ENCODE peak calls at places on chromosome 5, in eight cellular contexts. One of them, this sample, is unnamed.

GRCh38 chr5:6785161-6785860 is 72.1 kb downstream of the TENT4A start:
- DNase-seq in SK-N-SH: no peak
- DNase-seq in GM20000: no peak
- DNase-seq in nephron progenitor cell: no peak
- DNase-seq in cardiac muscle cell: no peak
- DNase-seq in WTC11: no peak
- DNase-seq in WERI-Rb-1: no peak
- DNase-seq in keratinocyte: no peak
- DNase-seq in this sample: no peak

GRCh38 chr5:141805874-141806273 is 72.3 kb downstream of the PCDH1 start:
- DNase-seq in SK-N-SH: no peak
- DNase-seq in GM20000: no peak
- DNase-seq in WERI-Rb-1: no peak
- DNase-seq in cardiac muscle cell: no peak
- DNase-seq in keratinocyte: no peak
- DNase-seq in nephron progenitor cell: no peak
- DNase-seq in WTC11: no peak
- DNase-seq in this sample: no peak

GRCh38 chr5:136200761-136201160 is 7.8 kb upstream of the SMIM32 start:
- DNase-seq in nephron progenitor cell: no peak
- DNase-seq in GM20000: no peak
- DNase-seq in SK-N-SH: peak
- DNase-seq in cardiac muscle cell: no peak
- DNase-seq in keratinocyte: no peak
- DNase-seq in WTC11: no peak
- DNase-seq in WERI-Rb-1: no peak
- DNase-seq in this sample: no peak

GRCh38 chr5:173354645-173355044 is 26.4 kb upstream of the STC2 start:
- DNase-seq in WTC11: no peak
- DNase-seq in keratinocyte: no peak
- DNase-seq in cardiac muscle cell: no peak
- DNase-seq in WERI-Rb-1: no peak
- DNase-seq in nephron progenitor cell: no peak
- DNase-seq in GM20000: no peak
- DNase-seq in SK-N-SH: no peak
- DNase-seq in this sample: no peak

GRCh38 chr5:114377050-114377844 is 15.4 kb downstream of the KCNN2 start:
- DNase-seq in GM20000: no peak
- DNase-seq in WTC11: no peak
- DNase-seq in SK-N-SH: no peak
- DNase-seq in WERI-Rb-1: no peak
- DNase-seq in nephron progenitor cell: no peak
- DNase-seq in cardiac muscle cell: no peak
- DNase-seq in keratinocyte: no peak
- DNase-seq in this sample: no peak

GRCh38 chr5:115602585-115603125 is 376 bp upstream of the TICAM2 start:
- DNase-seq in SK-N-SH: no peak
- DNase-seq in WERI-Rb-1: peak
- DNase-seq in keratinocyte: no peak
- DNase-seq in nephron progenitor cell: no peak
- DNase-seq in GM20000: no peak
- DNase-seq in WTC11: no peak
- DNase-seq in cardiac muscle cell: no peak
- DNase-seq in this sample: no peak

GRCh38 chr5:54959673-54960418 is 25.5 kb downstream of the ESM1 start:
- DNase-seq in nephron progenitor cell: peak
- DNase-seq in SK-N-SH: no peak
- DNase-seq in cardiac muscle cell: peak
- DNase-seq in WERI-Rb-1: peak
- DNase-seq in WTC11: peak
- DNase-seq in keratinocyte: no peak
- DNase-seq in GM20000: peak
- DNase-seq in this sample: peak

GRCh38 chr5:118042076-118042475 is 946.3 kb downstream of the DTWD2 start:
- DNase-seq in keratinocyte: no peak
- DNase-seq in WTC11: no peak
- DNase-seq in GM20000: no peak
- DNase-seq in WERI-Rb-1: no peak
- DNase-seq in nephron progenitor cell: no peak
- DNase-seq in SK-N-SH: peak
- DNase-seq in cardiac muscle cell: no peak
- DNase-seq in this sample: no peak

GRCh38 chr5:158814521-158814920 is 285.2 kb downstream of the EBF1 start:
- DNase-seq in SK-N-SH: no peak
- DNase-seq in GM20000: no peak
- DNase-seq in nephron progenitor cell: no peak
- DNase-seq in cardiac muscle cell: no peak
- DNase-seq in keratinocyte: no peak
- DNase-seq in WERI-Rb-1: no peak
- DNase-seq in WTC11: no peak
- DNase-seq in this sample: no peak

GRCh38 chr5:170284231-170284630 is 13.3 kb downstream of the LCP2 start:
- DNase-seq in SK-N-SH: no peak
- DNase-seq in WTC11: no peak
- DNase-seq in cardiac muscle cell: no peak
- DNase-seq in keratinocyte: no peak
- DNase-seq in GM20000: no peak
- DNase-seq in nephron progenitor cell: no peak
- DNase-seq in WERI-Rb-1: no peak
- DNase-seq in this sample: no peak

GRCh38 chr5:96687812-96688453 is 25.8 kb downstream of the CAST start:
- DNase-seq in GM20000: peak
- DNase-seq in keratinocyte: no peak
- DNase-seq in WTC11: no peak
- DNase-seq in nephron progenitor cell: no peak
- DNase-seq in WERI-Rb-1: no peak
- DNase-seq in cardiac muscle cell: peak
- DNase-seq in SK-N-SH: peak
- DNase-seq in this sample: no peak

GRCh38 chr5:180052211-180052818 is 19.2 kb downstream of the RNF130 start:
- DNase-seq in cardiac muscle cell: no peak
- DNase-seq in WERI-Rb-1: no peak
- DNase-seq in keratinocyte: no peak
- DNase-seq in WTC11: no peak
- DNase-seq in GM20000: no peak
- DNase-seq in nephron progenitor cell: no peak
- DNase-seq in SK-N-SH: no peak
- DNase-seq in this sample: no peak

GRCh38 chr5:178790371-178790770 is 59.9 kb upstream of the ZNF354A start:
- DNase-seq in keratinocyte: no peak
- DNase-seq in WTC11: no peak
- DNase-seq in nephron progenitor cell: no peak
- DNase-seq in cardiac muscle cell: no peak
- DNase-seq in SK-N-SH: no peak
- DNase-seq in WERI-Rb-1: no peak
- DNase-seq in GM20000: no peak
- DNase-seq in this sample: no peak

GRCh38 chr5:79961731-79962579 is 29.1 kb downstream of the MTX3 start:
- DNase-seq in nephron progenitor cell: peak
- DNase-seq in WTC11: no peak
- DNase-seq in keratinocyte: no peak
- DNase-seq in cardiac muscle cell: no peak
- DNase-seq in SK-N-SH: peak
- DNase-seq in WERI-Rb-1: no peak
- DNase-seq in GM20000: no peak
- DNase-seq in this sample: no peak

GRCh38 chr5:138986186-138986775 is 111.1 kb upstream of the LRRTM2 start:
- DNase-seq in nephron progenitor cell: no peak
- DNase-seq in WTC11: no peak
- DNase-seq in SK-N-SH: peak
- DNase-seq in WERI-Rb-1: peak
- DNase-seq in keratinocyte: no peak
- DNase-seq in cardiac muscle cell: no peak
- DNase-seq in GM20000: no peak
- DNase-seq in this sample: no peak

GRCh38 chr5:76715734-76716455 is at the start of gene F2R:
- DNase-seq in WTC11: peak
- DNase-seq in GM20000: peak
- DNase-seq in WERI-Rb-1: peak
- DNase-seq in cardiac muscle cell: peak
- DNase-seq in keratinocyte: no peak
- DNase-seq in nephron progenitor cell: peak
- DNase-seq in SK-N-SH: peak
- DNase-seq in this sample: peak

GRCh38 chr5:68332546-68332945 is 117.0 kb downstream of the PIK3R1 start:
- DNase-seq in keratinocyte: no peak
- DNase-seq in GM20000: no peak
- DNase-seq in WTC11: no peak
- DNase-seq in nephron progenitor cell: no peak
- DNase-seq in SK-N-SH: no peak
- DNase-seq in cardiac muscle cell: no peak
- DNase-seq in WERI-Rb-1: no peak
- DNase-seq in this sample: no peak

GRCh38 chr5:40483316-40483715 is 196.4 kb upstream of the PTGER4 start:
- DNase-seq in cardiac muscle cell: no peak
- DNase-seq in WERI-Rb-1: no peak
- DNase-seq in SK-N-SH: no peak
- DNase-seq in GM20000: no peak
- DNase-seq in nephron progenitor cell: no peak
- DNase-seq in WTC11: no peak
- DNase-seq in keratinocyte: no peak
- DNase-seq in this sample: no peak

GRCh38 chr5:43041669-43042175 is 1.6 kb upstream of the ANXA2R start:
- DNase-seq in cardiac muscle cell: peak
- DNase-seq in WTC11: peak
- DNase-seq in keratinocyte: no peak
- DNase-seq in nephron progenitor cell: peak
- DNase-seq in SK-N-SH: no peak
- DNase-seq in GM20000: no peak
- DNase-seq in WERI-Rb-1: no peak
- DNase-seq in this sample: peak

GRCh38 chr5:175688352-175689146 is 30.7 kb downstream of the HRH2 start:
- DNase-seq in nephron progenitor cell: no peak
- DNase-seq in SK-N-SH: no peak
- DNase-seq in WTC11: no peak
- DNase-seq in keratinocyte: no peak
- DNase-seq in cardiac muscle cell: no peak
- DNase-seq in WERI-Rb-1: no peak
- DNase-seq in GM20000: no peak
- DNase-seq in this sample: no peak

GRCh38 chr5:178116406-178116885 is 3.1 kb downstream of the N4BP3 start:
- DNase-seq in WTC11: no peak
- DNase-seq in GM20000: peak
- DNase-seq in nephron progenitor cell: no peak
- DNase-seq in keratinocyte: no peak
- DNase-seq in WERI-Rb-1: no peak
- DNase-seq in cardiac muscle cell: peak
- DNase-seq in SK-N-SH: peak
- DNase-seq in this sample: no peak

GRCh38 chr5:33423018-33423630 is 17.6 kb upstream of the TARS1 start:
- DNase-seq in SK-N-SH: no peak
- DNase-seq in WTC11: no peak
- DNase-seq in keratinocyte: no peak
- DNase-seq in nephron progenitor cell: no peak
- DNase-seq in WERI-Rb-1: no peak
- DNase-seq in cardiac muscle cell: peak
- DNase-seq in GM20000: no peak
- DNase-seq in this sample: no peak
- TF ChIP-seq CTCF in SK-N-SH: peak
- TF ChIP-seq CTCF in WTC11: peak
- TF ChIP-seq CTCF in keratinocyte: no peak
- TF ChIP-seq CTCF in nephron progenitor cell: peak
- TF ChIP-seq CTCF in WERI-Rb-1: peak
- TF ChIP-seq CTCF in cardiac muscle cell: peak
- TF ChIP-seq CTCF in GM20000: no peak
- TF ChIP-seq CTCF in this sample: peak

DNA sequence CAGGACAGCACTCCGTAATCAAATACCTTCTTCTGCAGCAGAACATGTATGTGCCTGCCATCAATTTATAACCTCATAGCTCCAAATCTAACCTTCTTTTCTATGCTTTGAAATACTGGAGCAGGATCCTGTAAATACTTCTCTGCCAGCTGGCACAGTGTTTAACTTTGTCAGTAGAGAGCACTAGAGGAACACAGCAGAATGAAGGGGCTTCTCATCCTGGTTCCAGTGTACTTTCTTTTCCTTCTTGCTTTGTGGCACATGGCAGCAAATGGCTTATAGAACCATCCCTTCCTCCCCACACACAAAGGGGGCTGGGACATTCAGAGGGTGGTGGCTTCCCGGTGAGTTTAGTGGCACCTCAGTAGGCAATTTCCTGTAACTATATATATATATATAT is 3.8 kb upstream of the FBXW11 start:
- DNase-seq in GM20000: no peak
- DNase-seq in WTC11: no peak
- DNase-seq in cardiac muscle cell: peak
- DNase-seq in WERI-Rb-1: peak
- DNase-seq in keratinocyte: no peak
- DNase-seq in SK-N-SH: no peak
- DNase-seq in nephron progenitor cell: no peak
- DNase-seq in this sample: no peak
- TF ChIP-seq CTCF in GM20000: no peak
- TF ChIP-seq CTCF in WTC11: no peak
- TF ChIP-seq CTCF in cardiac muscle cell: peak
- TF ChIP-seq CTCF in WERI-Rb-1: peak
- TF ChIP-seq CTCF in keratinocyte: peak
- TF ChIP-seq CTCF in SK-N-SH: peak
- TF ChIP-seq CTCF in nephron progenitor cell: no peak
- TF ChIP-seq CTCF in this sample: no peak

GRCh38 chr5:8585230-8586018 is 716.5 kb downstream of the MTRR start:
- DNase-seq in cardiac muscle cell: no peak
- DNase-seq in WERI-Rb-1: no peak
- DNase-seq in SK-N-SH: peak
- DNase-seq in GM20000: no peak
- DNase-seq in keratinocyte: no peak
- DNase-seq in WTC11: peak
- DNase-seq in nephron progenitor cell: no peak
- DNase-seq in this sample: no peak
- TF ChIP-seq CTCF in cardiac muscle cell: no peak
- TF ChIP-seq CTCF in WERI-Rb-1: no peak
- TF ChIP-seq CTCF in SK-N-SH: peak
- TF ChIP-seq CTCF in GM20000: no peak
- TF ChIP-seq CTCF in keratinocyte: no peak
- TF ChIP-seq CTCF in WTC11: no peak
- TF ChIP-seq CTCF in nephron progenitor cell: no peak
- TF ChIP-seq CTCF in this sample: no peak

DNA sequence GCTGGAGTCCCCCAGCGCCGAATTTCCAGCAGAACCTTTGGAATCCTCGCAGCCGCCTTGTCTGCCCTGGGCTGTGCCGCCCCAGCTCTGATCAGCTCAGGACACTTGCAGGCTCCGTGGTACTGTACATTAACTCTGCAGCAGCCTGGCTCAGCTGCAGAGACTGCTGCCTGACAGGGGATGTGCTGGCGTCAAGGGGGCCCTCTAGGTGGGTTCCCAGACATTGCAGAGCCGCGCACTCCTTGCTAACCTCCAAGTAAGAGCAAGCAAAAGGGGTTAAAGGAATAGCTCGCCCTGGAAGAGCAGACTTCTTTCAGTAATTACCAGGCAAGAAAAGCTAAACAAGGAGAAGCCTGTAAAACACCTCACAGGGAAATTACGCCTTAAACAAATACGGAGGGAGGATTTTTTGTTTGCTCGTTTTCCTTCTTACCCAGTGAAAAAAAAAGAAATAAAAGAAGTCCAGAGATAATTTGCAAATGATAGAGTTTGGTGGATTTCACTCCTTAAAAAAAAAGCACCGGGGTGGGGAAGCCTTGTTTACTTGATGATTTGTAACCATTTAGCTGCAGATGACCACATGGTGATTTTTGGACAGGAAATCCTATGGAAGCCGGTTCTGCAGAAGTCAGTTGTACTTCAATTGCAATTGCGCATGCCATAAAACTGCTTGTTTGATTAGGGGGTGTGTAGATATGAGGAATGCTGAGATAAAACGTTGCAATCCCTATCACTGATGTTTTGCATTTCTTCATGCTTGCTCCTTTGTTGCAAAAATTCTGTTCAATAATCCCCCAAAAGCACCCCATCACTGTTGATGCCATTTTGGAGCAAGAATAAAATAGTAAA is 305.8 kb downstream of the PDE4D start:
- DNase-seq in SK-N-SH: peak
- DNase-seq in cardiac muscle cell: peak
- DNase-seq in WTC11: peak
- DNase-seq in WERI-Rb-1: peak
- DNase-seq in GM20000: no peak
- DNase-seq in nephron progenitor cell: peak
- DNase-seq in keratinocyte: no peak
- DNase-seq in this sample: peak
- TF ChIP-seq CTCF in SK-N-SH: peak
- TF ChIP-seq CTCF in cardiac muscle cell: peak
- TF ChIP-seq CTCF in WTC11: peak
- TF ChIP-seq CTCF in WERI-Rb-1: peak
- TF ChIP-seq CTCF in GM20000: no peak
- TF ChIP-seq CTCF in nephron progenitor cell: peak
- TF ChIP-seq CTCF in keratinocyte: no peak
- TF ChIP-seq CTCF in this sample: no peak

This sample was measured in glutamatergic neuron.